ENCODE peak calls at places on chromosomes 5 and 9, in nine cellular contexts. One of them, this sample, is unnamed.

GRCh38 chr5:4994994-4995393 is 145.1 kb upstream of the ADAMTS16 start:
- DNase-seq in fibroblast of lung: peak; percentile 87
- DNase-seq in IMR-90: peak; percentile 1
- DNase-seq in T-helper 2 cell: no peak
- DNase-seq in GM10248: no peak
- DNase-seq in NCI-H1417: no peak
- DNase-seq in stimulated activated CD4-positive, alpha-beta T cell treated with anti-CD3 and anti-CD28 coated beads, Interleukin-2, amount 100 ng/mL, for 48 hours: no peak
- DNase-seq in upper lobe of right lung: no peak
- DNase-seq in heart right ventricle: no peak
- DNase-seq in this sample: no peak

GRCh38 chr9:37582548-37583157 is 6.5 kb upstream of the FBXO10 start:
- DNase-seq in fibroblast of lung: peak; percentile 64
- DNase-seq in IMR-90: peak; percentile 86
- DNase-seq in T-helper 2 cell: no peak
- DNase-seq in GM10248: peak; percentile 28
- DNase-seq in NCI-H1417: no peak
- DNase-seq in stimulated activated CD4-positive, alpha-beta T cell treated with anti-CD3 and anti-CD28 coated beads, Interleukin-2, amount 100 ng/mL, for 48 hours: no peak
- DNase-seq in upper lobe of right lung: no peak
- DNase-seq in heart right ventricle: no peak
- DNase-seq in this sample: peak; percentile 54

GRCh38 chr9:5612187-5612535 is 16.7 kb upstream of the RIC1 start:
- DNase-seq in fibroblast of lung: no peak
- DNase-seq in IMR-90: no peak
- DNase-seq in T-helper 2 cell: no peak
- DNase-seq in GM10248: no peak
- DNase-seq in NCI-H1417: no peak
- DNase-seq in stimulated activated CD4-positive, alpha-beta T cell treated with anti-CD3 and anti-CD28 coated beads, Interleukin-2, amount 100 ng/mL, for 48 hours: no peak
- DNase-seq in upper lobe of right lung: no peak
- DNase-seq in heart right ventricle: no peak
- DNase-seq in this sample: no peak

GRCh38 chr5:3175416-3175815 is 420.2 kb upstream of the IRX1 start:
- DNase-seq in fibroblast of lung: no peak
- DNase-seq in IMR-90: no peak
- DNase-seq in T-helper 2 cell: no peak
- DNase-seq in GM10248: no peak
- DNase-seq in NCI-H1417: no peak
- DNase-seq in stimulated activated CD4-positive, alpha-beta T cell treated with anti-CD3 and anti-CD28 coated beads, Interleukin-2, amount 100 ng/mL, for 48 hours: no peak
- DNase-seq in upper lobe of right lung: no peak
- DNase-seq in heart right ventricle: no peak
- DNase-seq in this sample: no peak

GRCh38 chr9:36798350-36799065 is 225.8 kb downstream of the MELK start:
- DNase-seq in fibroblast of lung: no peak
- DNase-seq in IMR-90: no peak
- DNase-seq in T-helper 2 cell: no peak
- DNase-seq in GM10248: no peak
- DNase-seq in NCI-H1417: no peak
- DNase-seq in stimulated activated CD4-positive, alpha-beta T cell treated with anti-CD3 and anti-CD28 coated beads, Interleukin-2, amount 100 ng/mL, for 48 hours: no peak
- DNase-seq in upper lobe of right lung: no peak
- DNase-seq in heart right ventricle: no peak
- DNase-seq in this sample: peak; percentile 69

GRCh38 chr9:110545705-110546104 is 33.8 kb downstream of the SVEP1 start:
- DNase-seq in fibroblast of lung: peak; percentile 23
- DNase-seq in IMR-90: peak; percentile 11
- DNase-seq in T-helper 2 cell: no peak
- DNase-seq in GM10248: no peak
- DNase-seq in NCI-H1417: no peak
- DNase-seq in stimulated activated CD4-positive, alpha-beta T cell treated with anti-CD3 and anti-CD28 coated beads, Interleukin-2, amount 100 ng/mL, for 48 hours: no peak
- DNase-seq in upper lobe of right lung: no peak
- DNase-seq in heart right ventricle: peak; percentile 4
- DNase-seq in this sample: peak; percentile 10

GRCh38 chr5:4893063-4893744 is 246.9 kb upstream of the ADAMTS16 start:
- DNase-seq in fibroblast of lung: no peak
- DNase-seq in IMR-90: no peak
- DNase-seq in T-helper 2 cell: no peak
- DNase-seq in GM10248: no peak
- DNase-seq in NCI-H1417: no peak
- DNase-seq in stimulated activated CD4-positive, alpha-beta T cell treated with anti-CD3 and anti-CD28 coated beads, Interleukin-2, amount 100 ng/mL, for 48 hours: no peak
- DNase-seq in upper lobe of right lung: no peak
- DNase-seq in heart right ventricle: no peak
- DNase-seq in this sample: no peak

GRCh38 chr9:135896626-135897025 is 10.7 kb downstream of the CAMSAP1 start:
- DNase-seq in fibroblast of lung: no peak
- DNase-seq in IMR-90: no peak
- DNase-seq in T-helper 2 cell: no peak
- DNase-seq in GM10248: no peak
- DNase-seq in NCI-H1417: no peak
- DNase-seq in stimulated activated CD4-positive, alpha-beta T cell treated with anti-CD3 and anti-CD28 coated beads, Interleukin-2, amount 100 ng/mL, for 48 hours: no peak
- DNase-seq in upper lobe of right lung: no peak
- DNase-seq in heart right ventricle: no peak
- DNase-seq in this sample: no peak

GRCh38 chr9:25350011-25350410 is 328.2 kb downstream of the TUSC1 start:
- DNase-seq in fibroblast of lung: no peak
- DNase-seq in IMR-90: no peak
- DNase-seq in T-helper 2 cell: no peak
- DNase-seq in GM10248: no peak
- DNase-seq in NCI-H1417: no peak
- DNase-seq in stimulated activated CD4-positive, alpha-beta T cell treated with anti-CD3 and anti-CD28 coated beads, Interleukin-2, amount 100 ng/mL, for 48 hours: no peak
- DNase-seq in upper lobe of right lung: no peak
- DNase-seq in heart right ventricle: no peak
- DNase-seq in this sample: no peak

GRCh38 chr9:132074736-132075135 is 4.9 kb downstream of the MED27 start:
- DNase-seq in fibroblast of lung: peak; percentile 87
- DNase-seq in IMR-90: peak; percentile 75
- DNase-seq in T-helper 2 cell: no peak
- DNase-seq in GM10248: no peak
- DNase-seq in NCI-H1417: no peak
- DNase-seq in stimulated activated CD4-positive, alpha-beta T cell treated with anti-CD3 and anti-CD28 coated beads, Interleukin-2, amount 100 ng/mL, for 48 hours: no peak
- DNase-seq in upper lobe of right lung: no peak
- DNase-seq in heart right ventricle: no peak
- DNase-seq in this sample: no peak

GRCh38 chr9:83596899-83597504 is 25.9 kb upstream of the IDNK start:
- DNase-seq in fibroblast of lung: no peak
- DNase-seq in IMR-90: no peak
- DNase-seq in T-helper 2 cell: no peak
- DNase-seq in GM10248: peak; percentile 68
- DNase-seq in NCI-H1417: peak; percentile 34
- DNase-seq in stimulated activated CD4-positive, alpha-beta T cell treated with anti-CD3 and anti-CD28 coated beads, Interleukin-2, amount 100 ng/mL, for 48 hours: peak; percentile 58
- DNase-seq in upper lobe of right lung: no peak
- DNase-seq in heart right ventricle: peak; percentile 32
- DNase-seq in this sample: no peak

GRCh38 chr9:27379311-27380236 is 82.6 kb upstream of the EQTN start:
- DNase-seq in fibroblast of lung: no peak
- DNase-seq in IMR-90: no peak
- DNase-seq in T-helper 2 cell: no peak
- DNase-seq in GM10248: no peak
- DNase-seq in NCI-H1417: no peak
- DNase-seq in stimulated activated CD4-positive, alpha-beta T cell treated with anti-CD3 and anti-CD28 coated beads, Interleukin-2, amount 100 ng/mL, for 48 hours: no peak
- DNase-seq in upper lobe of right lung: no peak
- DNase-seq in heart right ventricle: no peak
- DNase-seq in this sample: no peak

GRCh38 chr5:161889971-161890370 is 42.1 kb downstream of the GABRA1 start:
- DNase-seq in fibroblast of lung: no peak
- DNase-seq in IMR-90: no peak
- DNase-seq in T-helper 2 cell: no peak
- DNase-seq in GM10248: no peak
- DNase-seq in NCI-H1417: no peak
- DNase-seq in stimulated activated CD4-positive, alpha-beta T cell treated with anti-CD3 and anti-CD28 coated beads, Interleukin-2, amount 100 ng/mL, for 48 hours: no peak
- DNase-seq in upper lobe of right lung: no peak
- DNase-seq in heart right ventricle: no peak
- DNase-seq in this sample: no peak

GRCh38 chr5:36552626-36553393 is 53.6 kb upstream of the SLC1A3 start:
- DNase-seq in fibroblast of lung: peak; percentile 8
- DNase-seq in IMR-90: no peak
- DNase-seq in T-helper 2 cell: no peak
- DNase-seq in GM10248: no peak
- DNase-seq in NCI-H1417: no peak
- DNase-seq in stimulated activated CD4-positive, alpha-beta T cell treated with anti-CD3 and anti-CD28 coated beads, Interleukin-2, amount 100 ng/mL, for 48 hours: no peak
- DNase-seq in upper lobe of right lung: no peak
- DNase-seq in heart right ventricle: peak; percentile 53
- DNase-seq in this sample: no peak

GRCh38 chr9:137077010-137077747 is at the start of gene UAP1L1:
- DNase-seq in fibroblast of lung: peak; percentile 57
- DNase-seq in IMR-90: peak; percentile 42
- DNase-seq in T-helper 2 cell: no peak
- DNase-seq in GM10248: peak; percentile 88
- DNase-seq in NCI-H1417: peak; percentile 53
- DNase-seq in stimulated activated CD4-positive, alpha-beta T cell treated with anti-CD3 and anti-CD28 coated beads, Interleukin-2, amount 100 ng/mL, for 48 hours: peak; percentile 29
- DNase-seq in upper lobe of right lung: peak; percentile 93
- DNase-seq in heart right ventricle: peak; percentile 80
- DNase-seq in this sample: peak; percentile 18